ENCODE peak calls at places on chromosomes 16 and 17, in nine cellular contexts. Z is stimulated activated CD4-positive, alpha-beta T cell treated with anti-CD3 and anti-CD28 coated beads, Interleukin-1b, Interleukin-23, amount 100 ng/mL, for 24 hours; Y is midbrain; R is EH; K is Caco-2; U is HCT116; P is CD8-positive, alpha-beta memory T cell; A is lower leg skin; H is CD4-positive, CD25-positive, alpha-beta regulatory T cell. T is an unnamed sample.

GRCh38 chr17:80604007-80604728 is 59.5 kb downstream of the RPTOR start:
- DNase-seq in Z (no peak), Y (no peak), R (no peak), K (no peak), U (no peak), P (no peak), A (no peak), H (no peak), T (no peak)

GRCh38 chr16:2432801-2433505 is 3.7 kb downstream of the CCNF start:
- DNase-seq in Z (no peak), Y (no peak), R (no peak), K (no peak), U (no peak), P (no peak), A (no peak), H (no peak), T (no peak)

GRCh38 chr17:65355246-65355645 is 206.2 kb downstream of the AXIN2 start:
- DNase-seq in Z (no peak), Y (no peak), R (peak), K (no peak), U (no peak), P (no peak), A (no peak), H (no peak), T (no peak)

GRCh38 chr16:65071371-65072311 is 50.2 kb downstream of the CDH11 start:
- DNase-seq in Z (no peak), Y (peak), R (peak), K (no peak), U (no peak), P (no peak), A (peak), H (no peak), T (no peak)

GRCh38 chr16:2597560-2597902 is 59.7 kb downstream of the PDPK1 start:
- DNase-seq in Z (no peak), Y (no peak), R (no peak), K (no peak), U (no peak), P (no peak), A (peak), H (no peak), T (no peak)

GRCh38 chr17:62898239-62898864 is 67.7 kb upstream of the TANC2 start:
- DNase-seq in Z (no peak), Y (no peak), R (peak), K (no peak), U (no peak), P (no peak), A (no peak), H (no peak), T (no peak)

GRCh38 chr17:11486726-11487310 is 111.5 kb upstream of the DNAH9 start:
- DNase-seq in Z (no peak), Y (no peak), R (no peak), K (no peak), U (no peak), P (no peak), A (no peak), H (no peak), T (peak)

GRCh38 chr16:27644165-27644564 is 94.2 kb downstream of the KATNIP start:
- DNase-seq in Z (no peak), Y (no peak), R (no peak), K (no peak), U (no peak), P (no peak), A (no peak), H (no peak), T (no peak)

GRCh38 chr17:4881761-4882555 is 17.4 kb upstream of the C17orf107 start:
- DNase-seq in Z (peak), Y (peak), R (peak), K (peak), U (no peak), P (peak), A (no peak), H (peak), T (peak)

GRCh38 chr17:151886-152859 is 14.8 kb downstream of the SCGB1C2 start:
- DNase-seq in Z (no peak), Y (no peak), R (peak), K (no peak), U (no peak), P (no peak), A (peak), H (no peak), T (no peak)

GRCh38 chr17:3808701-3809100 is 7.7 kb upstream of the ITGAE start:
- DNase-seq in Z (no peak), Y (no peak), R (peak), K (no peak), U (no peak), P (no peak), A (no peak), H (no peak), T (no peak)

GRCh38 chr17:79923974-79924638 is 84.9 kb upstream of the CBX4 start:
- DNase-seq in Z (peak), Y (no peak), R (peak), K (peak), U (peak), P (no peak), A (no peak), H (no peak), T (peak)

GRCh38 chr17:9219631-9220415 is 198.5 kb downstream of the NTN1 start:
- DNase-seq in Z (no peak), Y (no peak), R (no peak), K (no peak), U (no peak), P (no peak), A (no peak), H (no peak), T (no peak)